ENCODE peak calls at places on chromosomes 1 and 21, in four cellular contexts. F is K562, J is WTC11, P is GM12878. M is an unnamed sample.

GRCh38 chr1:153763365-153764225 is 11.6 kb upstream of the SLC27A3 start:
- DNase-seq in J (no peak), P (no peak), F (no peak), M (no peak)

GRCh38 chr1:12654004-12654567 is 10.2 kb downstream of the AADACL4 start:
- DNase-seq in J (no peak), F (no peak), P (no peak), M (no peak)

GRCh38 chr1:33191731-33192275 is 10.0 kb upstream of the TRIM62 start:
- DNase-seq in P (no peak), F (no peak), J (no peak), M (no peak)

GRCh38 chr1:239098400-239099037 is 287.8 kb upstream of the CHRM3 start:
- DNase-seq in F (no peak), P (no peak), J (no peak), M (no peak)

GRCh38 chr1:26702680-26703038 is 6.8 kb downstream of the ARID1A start:
- DNase-seq in P (no peak), J (no peak), F (no peak), M (no peak)

GRCh38 chr1:101769520-101769919 is 227.2 kb downstream of the OLFM3 start:
- DNase-seq in F (no peak), P (no peak), J (no peak), M (peak)

GRCh38 chr1:205263580-205264190 is 35.9 kb downstream of the TMCC2 start:
- DNase-seq in P (no peak), J (no peak), F (peak), M (no peak)

GRCh38 chr1:39711359-39712340 is 20.4 kb upstream of the HPCAL4 start:
- DNase-seq in F (peak), P (no peak), J (peak), M (peak)

GRCh38 chr1:19042675-19043578 is 86.5 kb upstream of the IFFO2 start:
- DNase-seq in P (no peak), F (no peak), J (peak), M (no peak)

GRCh38 chr1:24393892-24394291 is 19.7 kb downstream of the STPG1 start:
- DNase-seq in J (no peak), F (no peak), P (no peak), M (no peak)

GRCh38 chr1:203650012-203650836 is 23.6 kb downstream of the ATP2B4 start:
- DNase-seq in F (peak), P (no peak), J (peak), M (no peak)

GRCh38 chr1:206116873-206117150 is 376 bp downstream of the AVPR1B start:
- DNase-seq in P (no peak), F (no peak), J (no peak), M (no peak)

GRCh38 chr1:67791261-67791660 is 42.0 kb downstream of the GNG12 start:
- DNase-seq in J (no peak), F (no peak), P (no peak), M (no peak)

GRCh38 chr1:28971980-28972771 is 57.8 kb downstream of the EPB41 start:
- DNase-seq in F (no peak), P (no peak), J (no peak), M (no peak)

GRCh38 chr1:107964397-107965111 is 426 bp downstream of the VAV3 start:
- DNase-seq in J (peak), P (no peak), F (no peak), M (no peak)

GRCh38 chr1:110645172-110645571 is 29.6 kb downstream of the KCNA3 start:
- DNase-seq in J (no peak), F (no peak), P (no peak), M (no peak)

GRCh38 chr1:155272466-155273133 is 704 bp downstream of the CLK2 start:
- DNase-seq in J (no peak), P (no peak), F (peak), M (peak)

GRCh38 chr1:95325337-95325736 is 91.3 kb downstream of the RWDD3 start:
- DNase-seq in P (no peak), F (no peak), J (no peak), M (no peak)

GRCh38 chr1:183840140-183840539 is 35.2 kb downstream of the RGL1 start:
- DNase-seq in P (no peak), F (no peak), J (no peak), M (no peak)

DNA sequence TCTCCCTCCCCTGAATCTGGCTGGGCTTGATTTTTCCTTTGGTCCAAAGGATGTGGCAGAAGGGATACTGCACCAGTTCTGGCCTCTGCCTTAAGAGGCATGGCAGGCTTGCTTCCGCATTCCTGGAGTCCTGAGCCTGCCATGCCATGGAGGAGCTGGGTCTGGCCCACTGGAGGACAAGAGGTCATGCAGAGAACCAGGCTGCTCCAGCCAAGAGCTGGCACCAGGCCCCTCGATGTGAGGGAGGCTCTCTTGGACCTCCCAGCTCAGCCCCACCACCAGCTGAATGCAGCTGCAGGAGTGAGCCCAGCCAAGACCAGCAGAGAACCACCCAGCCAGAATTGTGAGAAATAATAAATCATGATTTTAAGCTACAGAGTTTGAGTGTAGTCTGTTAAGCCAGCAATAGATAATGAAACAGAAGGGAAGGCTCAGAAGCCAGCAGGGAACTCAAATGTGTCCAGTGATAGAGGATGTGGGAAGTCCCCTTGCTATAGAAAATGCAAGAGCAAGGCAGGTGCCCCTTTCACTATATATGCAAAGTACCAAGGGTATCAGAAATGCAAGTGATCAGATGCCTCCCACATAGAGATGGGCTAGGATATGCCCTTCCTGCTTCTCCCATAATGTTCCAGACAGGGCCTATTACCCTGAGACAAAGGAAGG is 118.4 kb downstream of the HIVEP3 start:
- DNase-seq in J (no peak), P (peak), F (no peak), M (no peak)
- TF ChIP-seq CREM in J (no peak), P (no peak), F (no peak), M (no peak)

GRCh38 chr1:43618521-43619313 is 31.2 kb upstream of the KDM4A start:
- DNase-seq in P (no peak), J (no peak), F (no peak), M (no peak)

GRCh38 chr1:43619314-43619790 is 30.6 kb upstream of the KDM4A start:
- DNase-seq in F (no peak), P (no peak), J (no peak), M (no peak)

GRCh38 chr1:43620956-43621355 is 29.0 kb upstream of the KDM4A start:
- DNase-seq in J (no peak), P (no peak), F (peak), M (no peak)

GRCh38 chr1:43621386-43621785 is 28.6 kb upstream of the KDM4A start:
- DNase-seq in P (no peak), F (no peak), J (no peak), M (no peak)

GRCh38 chr1:43619996-43620920 is 29.7 kb upstream of the KDM4A start:
- DNase-seq in J (no peak), P (no peak), F (no peak), M (no peak)
- TF ChIP-seq CREM in J (no peak), P (no peak), F (no peak), M (no peak)

GRCh38 chr1:234917495-234918188 is 211.0 kb downstream of the TOMM20 start:
- DNase-seq in P (no peak), F (no peak), J (no peak), M (no peak)

GRCh38 chr1:234920843-234921140 is 207.8 kb downstream of the TOMM20 start:
- DNase-seq in J (no peak), F (no peak), P (no peak), M (no peak)

GRCh38 chr1:234920136-234920842 is 208.3 kb downstream of the TOMM20 start:
- DNase-seq in F (no peak), P (no peak), J (no peak), M (no peak)

GRCh38 chr1:234918216-234918841 is 210.3 kb downstream of the TOMM20 start:
- DNase-seq in F (no peak), P (no peak), J (no peak), M (no peak)

GRCh38 chr1:234919061-234919755 is 209.4 kb downstream of the TOMM20 start:
- DNase-seq in F (no peak), J (no peak), P (no peak), M (no peak)
- TF ChIP-seq CREM in F (no peak), J (no peak), P (no peak), M (no peak)

DNA sequence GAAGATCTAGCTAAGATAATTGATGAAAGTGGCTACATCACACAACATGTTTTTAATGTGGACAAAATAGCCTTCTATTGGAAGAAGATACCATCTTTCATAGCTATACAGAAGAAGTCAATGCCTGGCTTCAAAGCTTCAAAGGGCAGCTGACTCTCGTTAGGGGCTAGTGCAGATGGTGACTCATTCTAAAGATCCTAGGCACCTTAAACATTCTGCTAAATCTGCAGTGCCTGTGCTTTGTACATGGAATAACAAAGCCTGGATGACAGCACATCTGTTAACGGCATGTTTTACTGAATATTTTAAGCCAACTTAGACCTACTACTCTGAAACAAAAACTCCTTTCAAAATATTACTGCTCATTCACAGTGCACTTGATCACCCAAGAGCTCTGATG is 65.6 kb upstream of the USP24 start:
- DNase-seq in F (no peak), J (no peak), P (no peak), M (no peak)
- TF ChIP-seq CREM in F (no peak), J (no peak), P (no peak), M (no peak)

GRCh38 chr21:38823737-38824123 is 18.0 kb downstream of the ETS2 start:
- DNase-seq in F (no peak), P (no peak), J (no peak), M (no peak)
- TF ChIP-seq CREM in F (no peak), P (no peak), J (no peak), M (no peak)

GRCh38 chr1:59481915-59482505 is 185.1 kb downstream of the FGGY start:
- DNase-seq in J (no peak), F (no peak), P (no peak), M (no peak)
- TF ChIP-seq CREM in J (no peak), F (no peak), P (no peak), M (no peak)

GRCh38 chr1:198529414-198529813 is 11.1 kb downstream of the ATP6V1G3 start:
- DNase-seq in P (no peak), F (no peak), J (no peak), M (no peak)
- TF ChIP-seq CREM in P (no peak), F (no peak), J (no peak), M (no peak)

DNA sequence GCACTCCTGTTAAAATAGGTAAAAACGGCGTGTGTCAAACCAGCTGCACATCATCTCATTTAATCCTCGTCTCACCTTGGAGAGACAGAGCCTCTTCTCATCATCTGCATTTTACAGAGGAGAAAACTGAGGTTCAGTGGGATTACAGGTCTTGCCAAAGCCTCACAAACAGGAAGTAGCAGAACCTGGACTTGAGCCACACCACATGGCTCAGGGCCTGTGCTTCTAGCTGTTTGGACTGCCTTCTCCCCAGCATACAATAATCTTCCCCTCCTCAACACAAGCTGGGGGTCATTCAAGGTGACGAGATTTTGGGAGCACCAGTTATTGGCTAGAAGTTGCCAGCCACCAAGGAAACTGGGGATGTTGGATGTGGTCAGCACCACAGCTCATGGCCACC is 167.9 kb upstream of the ZC3H12A start:
- DNase-seq in P (no peak), F (no peak), J (no peak), M (no peak)
- TF ChIP-seq CREM in P (no peak), F (no peak), J (no peak), M (no peak)

DNA sequence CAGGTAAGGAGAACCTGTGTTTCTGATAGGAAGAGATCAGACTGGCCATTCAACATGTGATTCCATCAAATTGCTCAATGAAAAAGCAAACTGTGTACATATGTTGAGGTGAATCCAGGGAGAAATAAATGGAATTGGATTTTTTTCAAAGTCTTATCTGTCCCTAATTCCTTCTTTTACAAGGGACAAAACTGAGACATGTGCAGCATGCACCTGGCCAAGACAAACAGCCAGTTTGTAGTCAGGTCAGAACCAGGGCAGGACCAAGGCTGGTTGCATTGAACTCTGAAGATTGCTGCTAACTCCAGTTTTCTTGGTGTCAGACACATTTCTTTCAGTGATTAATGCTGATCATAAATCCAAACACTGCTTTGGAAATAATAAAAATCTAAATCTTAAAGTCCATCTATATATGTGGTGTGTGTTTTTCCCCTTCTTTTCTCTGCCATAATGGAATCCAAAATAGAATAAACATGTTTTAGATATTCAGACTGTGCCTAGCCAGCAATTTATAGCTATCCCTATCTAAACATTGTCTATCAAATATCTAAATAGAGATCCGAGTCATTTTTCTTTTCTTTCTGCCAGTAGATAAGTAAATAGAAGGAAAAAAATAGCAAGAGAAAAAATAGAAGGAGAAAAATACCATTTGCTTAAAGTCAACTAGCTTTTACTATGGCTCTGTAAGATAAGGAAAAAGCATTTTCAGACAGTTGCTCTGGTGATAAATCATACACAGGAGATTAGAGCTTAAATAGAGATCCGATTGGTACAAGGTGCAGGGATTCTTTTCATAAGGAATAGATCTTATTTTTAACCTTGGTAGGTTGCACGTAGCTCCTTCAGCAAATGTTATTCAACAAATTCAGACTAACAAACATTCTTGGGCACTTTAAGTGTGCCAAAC is 69.8 kb upstream of the CCDC190 start:
- DNase-seq in P (no peak), F (no peak), J (no peak), M (no peak)
- TF ChIP-seq CREM in P (no peak), F (no peak), J (no peak), M (no peak)

GRCh38 chr1:53371851-53372250 is 44.0 kb upstream of the LRP8 start:
- DNase-seq in J (no peak), F (no peak), P (no peak), M (no peak)
- TF ChIP-seq CREM in J (no peak), F (no peak), P (no peak), M (no peak)

M was measured in HepG2.